ENCODE peak calls at places on chromosomes 6 and 20, in four cellular contexts. One of them, this sample, is unnamed.

GRCh38 chr20:7691647-7692046 is 248.6 kb downstream of the HAO1 start:
- DNase-seq in fibroblast of the aortic adventitia: peak
- DNase-seq in heart left ventricle: no peak
- DNase-seq in CD8-positive, alpha-beta T cell: no peak
- DNase-seq in this sample: no peak

GRCh38 chr20:20005381-20005780 is 11.8 kb upstream of the NAA20 start:
- DNase-seq in heart left ventricle: no peak
- DNase-seq in fibroblast of the aortic adventitia: no peak
- DNase-seq in CD8-positive, alpha-beta T cell: no peak
- DNase-seq in this sample: no peak

GRCh38 chr6:39251406-39251805 is 22.1 kb upstream of the KCNK5 start:
- DNase-seq in CD8-positive, alpha-beta T cell: no peak
- DNase-seq in heart left ventricle: no peak
- DNase-seq in fibroblast of the aortic adventitia: no peak
- DNase-seq in this sample: no peak

GRCh38 chr6:170067257-170067656 is 223.6 kb downstream of the DLL1 start:
- DNase-seq in fibroblast of the aortic adventitia: no peak
- DNase-seq in heart left ventricle: no peak
- DNase-seq in CD8-positive, alpha-beta T cell: no peak
- DNase-seq in this sample: no peak

GRCh38 chr6:43758617-43759050 is 11.4 kb upstream of the VEGFA start:
- DNase-seq in CD8-positive, alpha-beta T cell: no peak
- DNase-seq in heart left ventricle: no peak
- DNase-seq in fibroblast of the aortic adventitia: no peak
- DNase-seq in this sample: no peak

GRCh38 chr6:161044335-161044734 is 52.8 kb downstream of the MAP3K4 start:
- DNase-seq in fibroblast of the aortic adventitia: no peak
- DNase-seq in CD8-positive, alpha-beta T cell: no peak
- DNase-seq in heart left ventricle: no peak
- DNase-seq in this sample: no peak

GRCh38 chr6:121216928-121217327 is 117.4 kb downstream of the TBC1D32 start:
- DNase-seq in fibroblast of the aortic adventitia: no peak
- DNase-seq in heart left ventricle: no peak
- DNase-seq in CD8-positive, alpha-beta T cell: no peak
- DNase-seq in this sample: no peak

GRCh38 chr20:38260378-38261053 is at the start of gene KIAA1755:
- DNase-seq in fibroblast of the aortic adventitia: peak
- DNase-seq in heart left ventricle: peak
- DNase-seq in CD8-positive, alpha-beta T cell: no peak
- DNase-seq in this sample: no peak

GRCh38 chr20:3818155-3819151 is 1.9 kb upstream of the AP5S1 start:
- DNase-seq in heart left ventricle: peak
- DNase-seq in fibroblast of the aortic adventitia: peak
- DNase-seq in CD8-positive, alpha-beta T cell: no peak
- DNase-seq in this sample: no peak

GRCh38 chr20:313948-314347 is 11.4 kb upstream of the SOX12 start:
- DNase-seq in fibroblast of the aortic adventitia: peak
- DNase-seq in heart left ventricle: no peak
- DNase-seq in CD8-positive, alpha-beta T cell: no peak
- DNase-seq in this sample: no peak

GRCh38 chr6:135362124-135362523 is 135.4 kb downstream of the AHI1 start:
- DNase-seq in fibroblast of the aortic adventitia: no peak
- DNase-seq in CD8-positive, alpha-beta T cell: no peak
- DNase-seq in heart left ventricle: no peak
- DNase-seq in this sample: no peak

GRCh38 chr20:19603390-19603753 is 154.7 kb upstream of the RIN2 start:
- DNase-seq in heart left ventricle: no peak
- DNase-seq in CD8-positive, alpha-beta T cell: no peak
- DNase-seq in fibroblast of the aortic adventitia: no peak
- DNase-seq in this sample: no peak

GRCh38 chr6:110826236-110827129 is 11.2 kb upstream of the CDK19 start:
- DNase-seq in heart left ventricle: no peak
- DNase-seq in CD8-positive, alpha-beta T cell: no peak
- DNase-seq in fibroblast of the aortic adventitia: peak
- DNase-seq in this sample: no peak

GRCh38 chr6:39361657-39362486 is 39.4 kb upstream of the KCNK16 start:
- DNase-seq in CD8-positive, alpha-beta T cell: no peak
- DNase-seq in heart left ventricle: peak
- DNase-seq in fibroblast of the aortic adventitia: peak
- DNase-seq in this sample: no peak

GRCh38 chr6:53065266-53066058 is at the start of gene FBXO9:
- DNase-seq in heart left ventricle: peak
- DNase-seq in fibroblast of the aortic adventitia: no peak
- DNase-seq in CD8-positive, alpha-beta T cell: peak
- DNase-seq in this sample: no peak

GRCh38 chr6:451847-452246 is 60.3 kb downstream of the IRF4 start:
- DNase-seq in CD8-positive, alpha-beta T cell: no peak
- DNase-seq in heart left ventricle: no peak
- DNase-seq in fibroblast of the aortic adventitia: no peak
- DNase-seq in this sample: no peak

GRCh38 chr20:32743237-32744112 is at the start of gene COMMD7:
- DNase-seq in CD8-positive, alpha-beta T cell: peak
- DNase-seq in fibroblast of the aortic adventitia: peak
- DNase-seq in heart left ventricle: peak
- DNase-seq in this sample: no peak

GRCh38 chr20:34808583-34808982 is 16.9 kb downstream of the NCOA6 start:
- DNase-seq in heart left ventricle: no peak
- DNase-seq in fibroblast of the aortic adventitia: no peak
- DNase-seq in CD8-positive, alpha-beta T cell: no peak
- DNase-seq in this sample: no peak

GRCh38 chr20:23047738-23048214 is 1.7 kb downstream of the THBD start:
- DNase-seq in CD8-positive, alpha-beta T cell: no peak
- DNase-seq in fibroblast of the aortic adventitia: no peak
- DNase-seq in heart left ventricle: peak
- DNase-seq in this sample: no peak

GRCh38 chr20:23049201-23049932 is at the start of gene THBD:
- DNase-seq in fibroblast of the aortic adventitia: peak
- DNase-seq in heart left ventricle: peak
- DNase-seq in CD8-positive, alpha-beta T cell: no peak
- DNase-seq in this sample: peak

GRCh38 chr20:23046431-23046830 is 3.0 kb downstream of the THBD start:
- DNase-seq in heart left ventricle: no peak
- DNase-seq in CD8-positive, alpha-beta T cell: no peak
- DNase-seq in fibroblast of the aortic adventitia: no peak
- DNase-seq in this sample: no peak

GRCh38 chr20:23048283-23049200 is 930 bp downstream of the THBD start:
- DNase-seq in CD8-positive, alpha-beta T cell: no peak
- DNase-seq in heart left ventricle: peak
- DNase-seq in fibroblast of the aortic adventitia: peak
- DNase-seq in this sample: no peak

GRCh38 chr20:23047001-23047737 is 2.3 kb downstream of the THBD start:
- DNase-seq in fibroblast of the aortic adventitia: no peak
- DNase-seq in CD8-positive, alpha-beta T cell: no peak
- DNase-seq in heart left ventricle: no peak
- DNase-seq in this sample: no peak
- H3K4me3 ChIP-seq in fibroblast of the aortic adventitia: peak
- H3K4me3 ChIP-seq in CD8-positive, alpha-beta T cell: no peak
- H3K4me3 ChIP-seq in heart left ventricle: peak
- H3K4me3 ChIP-seq in this sample: peak

GRCh38 chr6:32095338-32096086 is 13.6 kb downstream of the TNXB start:
- DNase-seq in CD8-positive, alpha-beta T cell: no peak
- DNase-seq in fibroblast of the aortic adventitia: no peak
- DNase-seq in heart left ventricle: no peak
- DNase-seq in this sample: no peak
- TF ChIP-seq CTCF in CD8-positive, alpha-beta T cell: no peak
- TF ChIP-seq CTCF in fibroblast of the aortic adventitia: peak
- TF ChIP-seq CTCF in heart left ventricle: no peak
- TF ChIP-seq CTCF in this sample: no peak

GRCh38 chr6:139981810-139982550 is 607.5 kb upstream of the CITED2 start:
- DNase-seq in heart left ventricle: no peak
- DNase-seq in CD8-positive, alpha-beta T cell: no peak
- DNase-seq in fibroblast of the aortic adventitia: peak
- DNase-seq in this sample: no peak
- H3K4me3 ChIP-seq in heart left ventricle: no peak
- H3K4me3 ChIP-seq in CD8-positive, alpha-beta T cell: no peak
- H3K4me3 ChIP-seq in fibroblast of the aortic adventitia: no peak
- H3K4me3 ChIP-seq in this sample: peak

GRCh38 chr6:105894556-105894955 is 191.6 kb upstream of the PRDM1 start:
- DNase-seq in CD8-positive, alpha-beta T cell: no peak
- DNase-seq in fibroblast of the aortic adventitia: no peak
- DNase-seq in heart left ventricle: no peak
- DNase-seq in this sample: no peak
- TF ChIP-seq CTCF in CD8-positive, alpha-beta T cell: no peak
- TF ChIP-seq CTCF in fibroblast of the aortic adventitia: no peak
- TF ChIP-seq CTCF in heart left ventricle: no peak
- TF ChIP-seq CTCF in this sample: no peak

DNA sequence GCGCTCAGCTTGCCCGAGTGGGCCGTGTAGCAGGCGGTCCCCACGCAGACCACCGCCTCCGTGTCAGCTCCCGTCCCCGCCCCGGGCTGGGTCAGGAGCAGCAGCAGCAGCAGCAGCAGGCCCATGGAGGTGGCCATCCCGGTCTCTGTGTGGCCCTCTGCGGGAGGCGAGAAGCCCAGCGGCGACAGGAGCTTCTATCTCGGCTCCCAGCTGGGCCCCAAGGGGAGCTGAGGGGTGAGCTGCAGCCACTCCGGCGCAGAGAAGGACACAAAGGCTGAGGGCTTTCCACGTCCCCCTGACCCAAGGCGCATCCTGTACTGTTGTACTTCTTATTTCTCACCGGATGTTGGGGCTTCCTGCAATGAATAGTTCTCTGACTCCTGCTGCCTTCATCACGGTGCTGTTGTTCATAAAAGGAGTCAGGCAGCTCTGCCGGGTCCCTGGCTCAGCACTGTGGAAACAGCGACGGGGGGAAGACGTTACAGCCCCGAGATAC is at the start of gene CD93:
- DNase-seq in fibroblast of the aortic adventitia: peak
- DNase-seq in CD8-positive, alpha-beta T cell: no peak
- DNase-seq in heart left ventricle: peak
- DNase-seq in this sample: no peak
- H3K4me3 ChIP-seq in fibroblast of the aortic adventitia: no peak
- H3K4me3 ChIP-seq in CD8-positive, alpha-beta T cell: no peak
- H3K4me3 ChIP-seq in heart left ventricle: peak
- H3K4me3 ChIP-seq in this sample: peak

GRCh38 chr6:30914076-30914853 is at the start of gene VARS2:
- DNase-seq in CD8-positive, alpha-beta T cell: peak
- DNase-seq in fibroblast of the aortic adventitia: peak
- DNase-seq in heart left ventricle: peak
- DNase-seq in this sample: peak
- TF ChIP-seq CTCF in CD8-positive, alpha-beta T cell: no peak
- TF ChIP-seq CTCF in fibroblast of the aortic adventitia: peak
- TF ChIP-seq CTCF in heart left ventricle: peak
- TF ChIP-seq CTCF in this sample: peak

DNA sequence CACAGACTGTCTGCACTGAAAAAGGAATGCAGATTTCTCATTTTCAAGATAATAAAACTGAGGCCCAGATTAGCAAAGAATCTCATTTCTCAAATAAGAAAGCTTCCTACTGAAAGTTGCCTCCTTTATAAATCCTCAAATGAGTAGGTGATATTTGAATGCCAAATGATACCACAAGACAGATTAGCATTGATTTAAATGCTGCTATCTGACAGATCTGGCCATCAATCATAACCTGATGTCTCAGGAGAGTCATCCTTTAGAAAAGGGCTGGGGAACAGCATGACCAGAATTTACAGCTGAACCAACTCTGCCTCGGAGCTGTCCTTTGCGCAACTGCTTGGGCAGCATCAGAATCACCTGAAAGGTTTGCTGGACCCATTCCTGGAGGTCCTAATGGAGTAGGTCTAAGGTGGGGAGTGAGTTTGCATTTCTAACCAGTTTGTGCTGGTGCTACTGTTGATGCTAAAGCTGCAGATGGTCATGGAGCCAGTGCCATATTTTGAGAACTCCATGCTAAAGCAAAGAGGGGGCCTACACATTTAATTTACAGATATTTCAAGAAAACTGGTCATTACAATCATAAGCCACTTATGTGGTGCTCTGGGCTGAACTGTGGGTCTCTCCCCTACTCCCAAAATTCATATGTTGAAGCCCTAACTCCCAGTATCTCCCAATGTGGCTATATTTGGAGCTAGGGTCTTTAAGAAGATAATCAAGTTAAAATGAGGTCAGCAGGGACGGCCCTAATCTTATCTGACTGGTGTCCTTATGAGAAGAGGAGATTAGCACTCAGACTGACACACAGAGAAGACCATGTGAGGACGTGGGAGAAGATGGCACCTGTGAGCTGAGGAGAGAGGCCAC is 295.5 kb upstream of the JARID2 start:
- DNase-seq in heart left ventricle: no peak
- DNase-seq in CD8-positive, alpha-beta T cell: no peak
- DNase-seq in fibroblast of the aortic adventitia: no peak
- DNase-seq in this sample: no peak
- H3K4me3 ChIP-seq in heart left ventricle: no peak
- H3K4me3 ChIP-seq in CD8-positive, alpha-beta T cell: no peak
- H3K4me3 ChIP-seq in fibroblast of the aortic adventitia: no peak
- H3K4me3 ChIP-seq in this sample: no peak

GRCh38 chr20:24533449-24533848 is 64.0 kb downstream of the SYNDIG1 start:
- DNase-seq in fibroblast of the aortic adventitia: no peak
- DNase-seq in heart left ventricle: no peak
- DNase-seq in CD8-positive, alpha-beta T cell: no peak
- DNase-seq in this sample: no peak
- TF ChIP-seq CTCF in fibroblast of the aortic adventitia: no peak
- TF ChIP-seq CTCF in heart left ventricle: no peak
- TF ChIP-seq CTCF in CD8-positive, alpha-beta T cell: no peak
- TF ChIP-seq CTCF in this sample: no peak

DNA sequence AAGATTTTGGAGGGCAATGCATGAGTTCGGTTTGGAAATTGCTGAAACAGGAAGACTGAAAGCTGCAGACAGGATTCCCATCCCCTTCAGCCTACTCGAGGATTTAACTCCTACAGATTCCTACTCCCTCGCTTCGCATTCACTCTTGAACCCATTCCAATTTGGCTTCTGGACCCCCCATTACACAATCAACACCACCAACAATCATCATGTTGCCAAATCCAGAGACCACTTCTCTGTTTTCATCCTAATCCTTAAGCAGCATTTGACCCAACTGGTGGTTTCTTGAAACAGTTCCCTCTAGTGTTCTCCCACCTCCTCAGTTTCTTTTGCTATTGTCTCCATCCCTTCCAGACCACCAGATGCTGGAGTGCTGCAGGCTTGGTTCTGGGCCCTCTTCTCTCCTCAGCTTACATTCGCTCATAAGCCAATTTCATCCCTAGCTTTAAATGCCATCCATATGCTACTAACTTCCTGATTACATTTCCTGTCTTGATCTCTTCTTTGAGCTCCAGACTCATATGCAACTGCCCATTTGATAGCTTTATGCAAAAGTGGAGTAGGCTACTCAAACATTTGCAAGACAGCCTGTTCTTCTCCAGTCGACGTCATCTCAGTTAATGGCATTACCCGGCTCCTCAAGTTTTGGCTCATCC is 66.5 kb downstream of the DTNBP1 start:
- DNase-seq in heart left ventricle: no peak
- DNase-seq in fibroblast of the aortic adventitia: no peak
- DNase-seq in CD8-positive, alpha-beta T cell: no peak
- DNase-seq in this sample: no peak
- H3K4me3 ChIP-seq in heart left ventricle: no peak
- H3K4me3 ChIP-seq in fibroblast of the aortic adventitia: no peak
- H3K4me3 ChIP-seq in CD8-positive, alpha-beta T cell: no peak
- H3K4me3 ChIP-seq in this sample: peak